ENCODE peak calls at places on chromosomes 13 and 19, in seven cellular contexts. U is uterus, R is A549, D is left lung, J is mammary epithelial cell, Z is breast epithelium, X is stomach. Q is an unnamed sample.

GRCh38 chr13:72638059-72638815 is 89.2 kb downstream of the MZT1 start:
- DNase-seq in U (no peak), R (no peak), J (peak; percentile 92), D (no peak), X (no peak), Z (no peak), Q (no peak)

GRCh38 chr19:35670686-35671085 is 4.4 kb downstream of the UPK1A start:
- DNase-seq in U (no peak), J (no peak), Z (no peak), D (peak; percentile 0), X (no peak), R (no peak), Q (no peak)

GRCh38 chr13:44153536-44153935 is 220.1 kb upstream of the SERP2 start:
- DNase-seq in U (no peak), Z (no peak), R (no peak), X (no peak), D (no peak), J (no peak), Q (no peak)

GRCh38 chr19:19214892-19215291 is 3.1 kb downstream of the NCAN start:
- DNase-seq in J (no peak), Z (no peak), R (no peak), D (peak; percentile 74), U (no peak), X (no peak), Q (no peak)

GRCh38 chr13:47798906-47799305 is 202.2 kb downstream of the SUCLA2 start:
- DNase-seq in U (no peak), R (no peak), D (no peak), Z (no peak), X (no peak), J (peak; percentile 23), Q (no peak)

GRCh38 chr19:48501961-48502719 is 9.5 kb downstream of the LMTK3 start:
- DNase-seq in U (no peak), J (peak; percentile 97), Z (peak; percentile 98), X (peak; percentile 95), D (peak; percentile 94), R (peak; percentile 88), Q (peak; percentile 33)

GRCh38 chr13:94324409-94325147 is 154.9 kb downstream of the DCT start:
- DNase-seq in U (no peak), J (no peak), X (no peak), D (no peak), R (no peak), Z (no peak), Q (no peak)

GRCh38 chr13:46963874-46964273 is 67.0 kb upstream of the HTR2A start:
- DNase-seq in X (no peak), R (no peak), U (no peak), Z (no peak), J (peak; percentile 11), D (no peak), Q (no peak)

GRCh38 chr13:113109151-113110047 is 3.8 kb downstream of the F7 start:
- DNase-seq in U (no peak), Z (no peak), J (no peak), D (peak; percentile 73), R (no peak), X (no peak), Q (no peak)

GRCh38 chr13:94345374-94346195 is 133.9 kb downstream of the DCT start:
- DNase-seq in J (peak; percentile 77), R (no peak), Z (no peak), D (no peak), U (no peak), X (no peak), Q (no peak)

GRCh38 chr13:78468546-78469060 is 134.7 kb downstream of the POU4F1 start:
- DNase-seq in R (no peak), J (no peak), X (no peak), D (no peak), Z (no peak), U (no peak), Q (no peak)

GRCh38 chr13:43095771-43096719 is 72.7 kb downstream of the DNAJC15 start:
- DNase-seq in J (no peak), D (no peak), R (no peak), U (no peak), X (no peak), Z (no peak), Q (no peak)

GRCh38 chr19:51573331-51573730 is 2.2 kb downstream of the ZNF175 start:
- DNase-seq in X (no peak), R (no peak), D (no peak), U (no peak), Z (no peak), J (no peak), Q (no peak)

GRCh38 chr13:75687145-75687763 is 51.1 kb downstream of the LMO7 start:
- DNase-seq in R (no peak), Z (no peak), U (no peak), J (peak; percentile 53), X (no peak), D (no peak), Q (no peak)

GRCh38 chr13:75689686-75690085 is 53.6 kb downstream of the LMO7 start:
- DNase-seq in D (no peak), X (no peak), J (no peak), Z (no peak), R (no peak), U (no peak), Q (no peak)

GRCh38 chr13:75679459-75679858 is 43.3 kb downstream of the LMO7 start:
- DNase-seq in Z (no peak), J (no peak), R (no peak), U (no peak), X (no peak), D (no peak), Q (no peak)

GRCh38 chr13:75691183-75691582 is 55.1 kb downstream of the LMO7 start:
- DNase-seq in R (peak; percentile 33), U (no peak), D (no peak), J (peak; percentile 17), X (no peak), Z (no peak), Q (no peak)

DNA sequence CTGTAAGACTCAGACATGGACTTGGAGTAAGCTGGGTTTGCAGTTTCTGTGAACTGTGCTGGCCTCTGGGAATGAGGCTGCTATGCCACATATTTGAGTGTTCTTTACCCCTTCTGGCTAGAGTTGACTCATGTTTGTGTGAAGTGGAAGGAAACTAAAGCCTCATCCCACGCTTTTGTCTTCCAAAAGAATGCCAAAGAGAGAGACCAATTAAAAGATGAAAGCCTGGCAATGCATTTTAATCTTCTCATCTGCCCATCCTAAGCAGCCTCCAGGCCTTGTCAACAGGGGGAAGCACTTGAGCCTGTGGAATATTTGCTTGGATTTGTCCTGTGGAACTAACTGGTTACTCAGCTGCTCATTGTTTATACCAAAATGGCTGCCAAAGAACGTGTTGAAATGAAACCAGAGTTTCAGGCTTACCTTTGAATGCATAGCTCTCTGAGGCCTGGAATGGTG is 49.1 kb downstream of the LMO7 start:
- DNase-seq in X (no peak), J (peak; percentile 89), R (no peak), U (no peak), Z (peak; percentile 76), D (no peak), Q (no peak)
- TF ChIP-seq CTCF in X (no peak), J (peak; percentile 44), R (no peak), U (no peak), Z (peak; percentile 31), D (no peak), Q (no peak)

GRCh38 chr13:26679411-26679810 is 81.2 kb downstream of the GPR12 start:
- DNase-seq in J (peak; percentile 53), X (no peak), R (no peak), U (no peak), D (no peak), Z (no peak), Q (no peak)

GRCh38 chr13:26678796-26679195 is 81.8 kb downstream of the GPR12 start:
- DNase-seq in U (no peak), X (no peak), J (no peak), R (no peak), D (peak; percentile 72), Z (no peak), Q (no peak)

GRCh38 chr13:26681036-26681435 is 79.5 kb downstream of the GPR12 start:
- DNase-seq in U (no peak), D (no peak), Z (no peak), J (no peak), X (no peak), R (no peak), Q (no peak)

GRCh38 chr13:26678330-26678729 is 82.3 kb downstream of the GPR12 start:
- DNase-seq in Z (no peak), J (no peak), D (no peak), R (no peak), X (no peak), U (no peak), Q (no peak)

DNA sequence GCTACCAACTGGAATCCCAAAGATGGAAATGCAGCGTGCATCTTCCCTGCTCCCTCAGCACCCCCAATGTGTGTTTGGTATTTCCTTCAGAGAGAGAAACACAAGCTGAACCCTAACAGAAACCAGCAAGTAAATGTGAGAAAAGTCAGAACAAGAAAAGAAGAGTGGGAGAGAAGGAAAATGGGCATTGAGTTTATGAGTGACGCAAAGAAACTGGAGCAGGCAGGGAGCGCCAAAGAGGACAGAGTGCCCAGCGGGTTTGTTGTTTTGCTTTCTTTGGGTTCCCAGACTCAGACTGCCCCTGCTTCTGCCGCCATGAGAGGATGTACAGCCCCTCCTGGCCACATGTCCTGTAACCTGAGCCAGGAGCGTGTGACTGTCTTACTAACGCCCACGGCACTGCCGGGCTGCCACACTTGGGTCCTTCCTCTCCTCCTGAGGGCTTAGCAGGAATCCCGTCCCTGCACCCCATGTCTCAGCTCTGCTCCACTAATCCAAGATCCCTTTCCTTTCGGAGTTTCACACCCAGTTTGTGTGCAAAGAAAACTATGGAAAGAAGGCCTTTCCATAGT is 80.6 kb downstream of the GPR12 start:
- DNase-seq in U (no peak), D (no peak), R (no peak), X (no peak), J (no peak), Z (no peak), Q (no peak)
- H3K4me1 ChIP-seq in U (no peaks in the 10 kb centered on the region), D (no peaks in the 10 kb centered on the region), R (no peaks in the 10 kb centered on the region), X (no peaks in the 10 kb centered on the region), J (no peaks in the 10 kb centered on the region), Z (no peaks in the 10 kb centered on the region), Q (no peaks in the 10 kb centered on the region)

GRCh38 chr13:110748271-110748670 is 34.8 kb downstream of the ING1 start:
- DNase-seq in U (no peak), J (no peak), R (no peak), X (no peak), D (no peak), Z (no peak), Q (no peak)
- H3K4me3 ChIP-seq in U (no peak overlapping the region), J (no peak overlapping the region), R (no peak overlapping the region), X (no peak overlapping the region), D (no peak overlapping the region), Z (no peak overlapping the region), Q (no peak overlapping the region)

DNA sequence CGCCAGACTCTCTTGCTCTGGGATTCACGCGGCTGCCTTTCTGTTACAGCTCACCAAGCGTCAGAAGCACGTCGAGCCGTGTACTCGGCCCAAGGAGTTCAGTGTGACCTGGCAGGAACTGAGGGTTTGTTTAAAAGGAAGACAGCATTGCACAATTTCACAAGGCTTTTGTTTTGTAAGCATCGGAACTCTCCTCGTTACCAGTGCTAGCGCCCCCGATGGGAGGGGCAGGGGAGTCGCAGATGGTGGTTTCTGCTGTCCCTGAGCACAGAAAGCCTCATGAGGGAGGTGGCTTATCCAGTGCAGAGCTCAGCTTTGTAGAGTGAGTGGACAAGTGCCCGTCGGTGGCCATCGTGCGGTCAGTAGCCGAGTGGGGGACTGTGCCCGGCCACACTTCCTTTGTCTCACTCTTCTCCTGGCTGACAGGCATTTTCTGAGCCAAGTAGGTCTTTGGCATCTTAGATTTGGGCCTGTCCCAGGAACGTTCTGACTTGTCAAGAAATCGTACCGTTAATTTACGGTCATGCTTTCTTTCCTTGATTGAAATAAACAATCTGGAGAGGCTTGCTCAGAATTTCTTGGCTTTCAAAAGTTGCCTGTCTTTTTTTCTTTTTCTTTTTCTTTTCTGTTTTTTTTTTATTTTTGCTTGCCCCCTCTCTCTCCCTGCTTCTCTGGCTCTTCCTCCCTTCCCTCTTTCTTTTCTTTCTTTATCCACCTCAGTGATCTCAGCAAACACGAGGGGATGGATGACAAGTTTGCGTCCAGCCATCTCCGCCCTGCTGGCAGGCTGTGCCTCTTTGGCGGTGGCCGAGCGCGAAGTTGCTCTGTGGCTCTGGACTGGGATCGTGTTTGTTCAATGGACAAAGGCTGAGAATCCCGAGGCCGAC is 7.7 kb downstream of the KDM4B start:
- DNase-seq in Z (peak; percentile 88), J (peak; percentile 90), U (peak; percentile 95), D (peak; percentile 89), R (peak; percentile 62), X (peak; percentile 53), Q (peak; percentile 63)
- TF ChIP-seq CTCF in Z (peak; percentile 50), J (peak; percentile 54), U (peak; percentile 55), D (peak; percentile 46), R (peak; percentile 12), X (no peak), Q (peak; percentile 42)

Q was measured in ascending aorta.